ENCODE peak calls at places on chromosomes 11 and 22, in ten cellular contexts. M is body of pancreas, L is adrenal gland, H is tibial nerve, Q is A549, G is ovary, E is heart left ventricle, I is NB4, P is IMR-90, Y is spleen. K is an unnamed sample.

GRCh38 chr11:10926801-10927200 is 68.9 kb upstream of the ZBED5 start:
- DNase-seq in G (no peak), Q (no peak), E (no peak), M (no peak), L (no peak), Y (no peak), I (no peak), P (peak; percentile 35), H (no peak), K (no peak)

GRCh38 chr22:44242946-44243724 is 62.4 kb downstream of the PARVG start:
- DNase-seq in P (no peak), I (no peak), Q (no peak), E (no peak), H (no peak), Y (no peak), M (no peak), L (no peak), G (no peak), K (no peak)

GRCh38 chr22:21015051-21016006 is at the start of gene P2RX6:
- DNase-seq in Q (no peak), M (no peak), I (peak; percentile 82), E (no peak), L (no peak), H (no peak), G (no peak), Y (peak; percentile 61), P (peak; percentile 13), K (no peak)

GRCh38 chr11:129006161-129006560 is 63.5 kb upstream of the TP53AIP1 start:
- DNase-seq in Y (no peak), H (no peak), P (no peak), Q (no peak), M (no peak), E (no peak), L (no peak), I (no peak), G (no peak), K (no peak)

GRCh38 chr22:44363214-44363979 is 50.6 kb upstream of the SHISAL1 start:
- DNase-seq in E (peak; percentile 97), I (peak; percentile 42), M (peak; percentile 53), Y (peak; percentile 86), H (peak; percentile 46), G (peak; percentile 93), L (peak; percentile 91), Q (peak; percentile 60), P (peak; percentile 98), K (peak; percentile 92)

GRCh38 chr11:29135504-29135903 is 881.3 kb downstream of the KCNA4 start:
- DNase-seq in M (no peak), H (no peak), E (no peak), G (no peak), L (no peak), I (no peak), P (peak; percentile 80), Y (no peak), Q (no peak), K (no peak)

GRCh38 chr11:11297578-11297977 is 55.5 kb downstream of the CSNK2A3 start:
- DNase-seq in E (no peak), Y (no peak), Q (no peak), G (no peak), I (no peak), L (no peak), P (peak; percentile 29), M (no peak), H (no peak), K (no peak)

GRCh38 chr11:969651-970205 is 44.1 kb downstream of the AP2A2 start:
- DNase-seq in I (no peak), P (no peak), M (no peak), Q (no peak), E (no peak), Y (no peak), G (no peak), H (no peak), L (no peak), K (no peak)

GRCh38 chr22:40176921-40177737 is 596 bp upstream of the TNRC6B start:
- DNase-seq in G (peak; percentile 43), P (peak; percentile 71), Y (peak; percentile 78), H (no peak), I (peak; percentile 87), M (peak; percentile 55), L (peak; percentile 81), Q (no peak), E (peak; percentile 41), K (peak; percentile 74)

GRCh38 chr11:1234054-1234720 is 11.3 kb downstream of the MUC5B start:
- DNase-seq in L (no peak), Q (no peak), H (no peak), M (no peak), E (peak; percentile 13), P (no peak), Y (peak; percentile 62), G (no peak), I (no peak), K (no peak)

GRCh38 chr11:96054870-96055705 is 131.2 kb upstream of the MTMR2 start:
- DNase-seq in L (no peak), G (no peak), Y (no peak), E (no peak), H (no peak), P (peak; percentile 64), Q (peak; percentile 7), I (peak; percentile 61), M (no peak), K (no peak)

GRCh38 chr22:24008022-24008283 is 2.7 kb upstream of the GSTT4 start:
- DNase-seq in Q (no peak), H (no peak), L (no peak), Y (no peak), I (no peak), P (no peak), G (no peak), E (no peak), M (no peak), K (no peak)

GRCh38 chr22:20421507-20421874 is 16.1 kb downstream of the SCARF2 start:
- DNase-seq in Q (no peak), I (no peak), Y (no peak), E (no peak), G (no peak), P (no peak), H (no peak), M (no peak), L (no peak), K (no peak)

GRCh38 chr11:87529486-87529885 is 491.8 kb downstream of the TMEM135 start:
- DNase-seq in I (no peak), M (no peak), G (no peak), L (no peak), E (no peak), H (no peak), P (no peak), Q (no peak), Y (no peak), K (no peak)

GRCh38 chr11:71518506-71519471 is 8.3 kb upstream of the KRTAP5-7 start:
- DNase-seq in I (no peak), H (no peak), Q (no peak), G (no peak), Y (no peak), M (no peak), L (no peak), E (no peak), P (no peak), K (no peak)

GRCh38 chr11:60469723-60470122 is 14.1 kb downstream of the MS4A1 start:
- DNase-seq in H (no peak), Q (no peak), I (no peak), Y (no peak), M (no peak), E (no peak), L (no peak), P (no peak), G (no peak), K (no peak)
- TF ChIP-seq CTCF in H (no peak), Q (no peak), I (peak; percentile 8), Y (no peak), M (no peak), E (no peak), L (no peak), P (no peak), G (no peak), K (no peak)

DNA sequence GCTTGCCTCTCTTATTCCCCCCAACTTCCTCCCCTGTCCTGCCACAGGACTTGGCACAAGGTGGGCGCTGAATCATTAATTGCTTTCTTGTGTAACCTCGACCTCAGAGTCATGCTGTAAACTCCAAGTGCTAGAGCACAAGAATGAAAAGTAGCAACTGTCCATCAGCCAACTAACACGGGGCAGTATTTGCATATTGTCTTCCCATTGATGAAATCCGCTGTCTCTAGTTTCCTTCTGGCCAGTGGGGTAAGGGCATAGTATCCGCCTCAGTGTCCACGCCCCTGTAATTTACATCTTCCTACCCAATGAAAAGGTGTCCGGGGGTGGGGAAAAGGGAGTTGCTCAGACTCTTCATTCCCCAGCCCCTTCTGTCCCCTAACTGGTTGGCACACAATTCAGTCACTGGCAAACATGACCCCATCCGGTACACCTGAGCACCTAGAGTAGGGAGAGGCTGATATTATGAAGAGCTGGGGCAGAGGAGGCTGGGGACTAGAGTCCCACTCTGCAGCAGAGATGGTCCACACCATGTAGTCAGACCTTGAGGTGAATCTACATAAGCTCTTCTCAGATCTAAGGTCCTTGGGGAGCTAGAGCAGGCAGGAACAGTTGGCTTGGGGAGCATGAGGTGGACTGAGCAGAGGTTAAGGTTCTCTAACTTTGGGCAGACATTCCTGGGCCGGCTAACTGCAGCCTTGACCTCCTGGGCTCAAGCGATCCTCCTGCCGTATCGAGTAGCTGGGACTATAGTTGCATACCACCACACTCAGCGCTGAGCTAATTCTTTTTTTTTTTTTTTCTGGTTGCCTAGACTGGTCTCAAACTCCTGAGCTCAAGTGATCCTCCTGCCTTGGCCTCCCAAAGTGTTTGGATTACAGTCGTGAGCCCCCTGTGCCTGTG is 6.8 kb upstream of the GGA1 start:
- DNase-seq in P (peak; percentile 33), Y (no peak), H (no peak), E (no peak), M (peak; percentile 82), Q (no peak), G (no peak), L (peak; percentile 39), I (peak; percentile 96), K (no peak)
- H3K4me3 ChIP-seq in P (no peak overlapping the region), Y (no peak overlapping the region), H (no peak overlapping the region), E (no peak overlapping the region), M (no peak overlapping the region), Q (no peak overlapping the region), G (no peak overlapping the region), L (no peak overlapping the region), I (peak overlapping the region; percentile 42), K (no peak overlapping the region)

DNA sequence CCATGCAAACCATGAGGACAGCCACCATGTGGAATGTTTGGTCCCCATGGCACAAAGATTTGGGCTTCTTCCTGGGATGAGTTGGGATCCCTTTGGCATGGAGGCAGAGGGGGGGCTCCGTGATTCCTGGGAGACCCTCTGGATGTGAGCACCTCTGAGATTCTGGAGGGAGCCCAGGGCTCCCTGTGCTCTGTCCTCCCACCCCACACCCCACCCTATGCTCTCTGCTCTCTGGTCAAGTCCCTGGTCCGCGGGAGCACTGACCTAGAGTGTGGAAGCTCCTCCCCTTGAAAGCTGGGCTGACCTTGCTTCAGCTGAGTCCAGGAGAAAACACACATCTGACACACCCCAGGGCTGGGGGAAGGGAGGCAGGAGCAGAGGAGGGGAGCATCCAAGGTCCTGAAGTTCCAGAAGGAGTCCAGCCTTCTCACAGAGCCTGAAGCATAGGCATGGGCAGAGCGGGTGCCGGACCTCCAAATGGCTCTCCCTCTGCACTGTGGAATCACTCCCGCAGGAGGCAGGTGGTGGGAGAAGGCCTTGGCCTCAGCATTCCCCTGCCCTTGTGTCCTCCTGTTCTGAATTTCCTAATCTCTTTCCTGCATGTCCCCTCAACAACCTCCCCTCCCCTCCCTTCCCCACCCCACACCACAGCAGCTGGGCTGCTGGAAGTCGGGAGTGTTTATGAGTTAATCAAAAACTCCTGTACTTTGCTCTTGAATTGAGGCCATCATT is 25.7 kb upstream of the OAF start:
- DNase-seq in I (no peak), G (peak; percentile 90), Y (peak; percentile 74), Q (no peak), M (peak; percentile 83), L (peak; percentile 91), P (peak; percentile 48), E (peak; percentile 84), H (peak; percentile 69), K (peak; percentile 81)
- TF ChIP-seq POLR2A in I (no peak), G (peak; percentile 45), Y (no peak), Q (no peak), M (peak; percentile 66), L (peak; percentile 70), P (no peak), E (no peak), H (no peak), K (peak; percentile 27)

GRCh38 chr11:91495837-91496236 is 728.8 kb upstream of the FAT3 start:
- DNase-seq in L (no peak), Y (no peak), H (no peak), P (no peak), Q (no peak), E (no peak), I (no peak), G (no peak), M (no peak), K (no peak)
- TF ChIP-seq CTCF in L (no peak), Y (no peak), H (no peak), P (no peak), Q (no peak), E (no peak), I (no peak), G (no peak), M (no peak), K (no peak)

K was measured in uterus.